ENCODE peak calls at places on chromosomes 3 and 15, in nine cellular contexts. One of them, this sample, is unnamed.

GRCh38 chr3:156317457-156317856 is 197.1 kb downstream of the KCNAB1 start:
- DNase-seq in transverse colon: no peak
- DNase-seq in body of pancreas: no peak
- DNase-seq in right atrium auricular region: no peak
- DNase-seq in neuronal stem cell: no peak
- DNase-seq in IMR-90: peak
- DNase-seq in AG04450: no peak
- DNase-seq in pancreas: no peak
- DNase-seq in A673: peak
- DNase-seq in this sample: no peak

GRCh38 chr3:41164776-41165175 is 34.5 kb upstream of the CTNNB1 start:
- DNase-seq in transverse colon: no peak
- DNase-seq in body of pancreas: no peak
- DNase-seq in right atrium auricular region: no peak
- DNase-seq in neuronal stem cell: no peak
- DNase-seq in IMR-90: no peak
- DNase-seq in AG04450: no peak
- DNase-seq in pancreas: no peak
- DNase-seq in A673: no peak
- DNase-seq in this sample: no peak

GRCh38 chr15:54504695-54505094 is 526.5 kb downstream of the UNC13C start:
- DNase-seq in transverse colon: no peak
- DNase-seq in body of pancreas: no peak
- DNase-seq in right atrium auricular region: no peak
- DNase-seq in neuronal stem cell: no peak
- DNase-seq in IMR-90: no peak
- DNase-seq in AG04450: no peak
- DNase-seq in pancreas: no peak
- DNase-seq in A673: no peak
- DNase-seq in this sample: no peak

GRCh38 chr3:61649381-61650170 is 88.2 kb downstream of the PTPRG start:
- DNase-seq in transverse colon: no peak
- DNase-seq in body of pancreas: no peak
- DNase-seq in right atrium auricular region: no peak
- DNase-seq in neuronal stem cell: no peak
- DNase-seq in IMR-90: no peak
- DNase-seq in AG04450: no peak
- DNase-seq in pancreas: no peak
- DNase-seq in A673: peak
- DNase-seq in this sample: no peak

GRCh38 chr3:81352867-81353266 is 408.6 kb downstream of the GBE1 start:
- DNase-seq in transverse colon: no peak
- DNase-seq in body of pancreas: no peak
- DNase-seq in right atrium auricular region: no peak
- DNase-seq in neuronal stem cell: no peak
- DNase-seq in IMR-90: peak
- DNase-seq in AG04450: no peak
- DNase-seq in pancreas: no peak
- DNase-seq in A673: peak
- DNase-seq in this sample: no peak

GRCh38 chr3:66083961-66084270 is 45.2 kb upstream of the MAGI1 start:
- DNase-seq in transverse colon: no peak
- DNase-seq in body of pancreas: no peak
- DNase-seq in right atrium auricular region: no peak
- DNase-seq in neuronal stem cell: no peak
- DNase-seq in IMR-90: no peak
- DNase-seq in AG04450: no peak
- DNase-seq in pancreas: no peak
- DNase-seq in A673: no peak
- DNase-seq in this sample: no peak

GRCh38 chr15:31302778-31303433 is 23.7 kb upstream of the KLF13 start:
- DNase-seq in transverse colon: no peak
- DNase-seq in body of pancreas: no peak
- DNase-seq in right atrium auricular region: no peak
- DNase-seq in neuronal stem cell: no peak
- DNase-seq in IMR-90: no peak
- DNase-seq in AG04450: no peak
- DNase-seq in pancreas: no peak
- DNase-seq in A673: no peak
- DNase-seq in this sample: no peak

GRCh38 chr15:72342385-72342784 is 22.4 kb upstream of the CELF6 start:
- DNase-seq in transverse colon: peak
- DNase-seq in body of pancreas: no peak
- DNase-seq in right atrium auricular region: no peak
- DNase-seq in neuronal stem cell: no peak
- DNase-seq in IMR-90: peak
- DNase-seq in AG04450: no peak
- DNase-seq in pancreas: no peak
- DNase-seq in A673: peak
- DNase-seq in this sample: no peak

GRCh38 chr15:50390549-50391264 is 33.5 kb upstream of the USP8 start:
- DNase-seq in transverse colon: no peak
- DNase-seq in body of pancreas: no peak
- DNase-seq in right atrium auricular region: no peak
- DNase-seq in neuronal stem cell: no peak
- DNase-seq in IMR-90: no peak
- DNase-seq in AG04450: no peak
- DNase-seq in pancreas: no peak
- DNase-seq in A673: no peak
- DNase-seq in this sample: no peak

GRCh38 chr3:129343643-129344360 is 65.1 kb downstream of the HMCES start:
- DNase-seq in transverse colon: peak
- DNase-seq in body of pancreas: peak
- DNase-seq in right atrium auricular region: no peak
- DNase-seq in neuronal stem cell: peak
- DNase-seq in IMR-90: no peak
- DNase-seq in AG04450: no peak
- DNase-seq in pancreas: peak
- DNase-seq in A673: peak
- DNase-seq in this sample: no peak

GRCh38 chr3:151795276-151795675 is 18.6 kb upstream of the AADAC start:
- DNase-seq in transverse colon: no peak
- DNase-seq in body of pancreas: no peak
- DNase-seq in right atrium auricular region: no peak
- DNase-seq in neuronal stem cell: no peak
- DNase-seq in IMR-90: peak
- DNase-seq in AG04450: peak
- DNase-seq in pancreas: no peak
- DNase-seq in A673: peak
- DNase-seq in this sample: no peak

GRCh38 chr3:52931328-52931727 is 34.0 kb upstream of the STIMATE start:
- DNase-seq in transverse colon: no peak
- DNase-seq in body of pancreas: no peak
- DNase-seq in right atrium auricular region: no peak
- DNase-seq in neuronal stem cell: no peak
- DNase-seq in IMR-90: no peak
- DNase-seq in AG04450: no peak
- DNase-seq in pancreas: no peak
- DNase-seq in A673: no peak
- DNase-seq in this sample: no peak

GRCh38 chr3:183161552-183162345 is 785 bp downstream of the LAMP3 start:
- DNase-seq in transverse colon: no peak
- DNase-seq in body of pancreas: no peak
- DNase-seq in right atrium auricular region: no peak
- DNase-seq in neuronal stem cell: no peak
- DNase-seq in IMR-90: no peak
- DNase-seq in AG04450: no peak
- DNase-seq in pancreas: no peak
- DNase-seq in A673: no peak
- DNase-seq in this sample: no peak

GRCh38 chr15:71093089-71094024 is 21.9 kb upstream of the THSD4 start:
- DNase-seq in transverse colon: peak
- DNase-seq in body of pancreas: peak
- DNase-seq in right atrium auricular region: no peak
- DNase-seq in neuronal stem cell: no peak
- DNase-seq in IMR-90: peak
- DNase-seq in AG04450: no peak
- DNase-seq in pancreas: no peak
- DNase-seq in A673: no peak
- DNase-seq in this sample: no peak

GRCh38 chr3:184741259-184741556 is 29.3 kb upstream of the MAGEF1 start:
- DNase-seq in transverse colon: no peak
- DNase-seq in body of pancreas: peak
- DNase-seq in right atrium auricular region: no peak
- DNase-seq in neuronal stem cell: no peak
- DNase-seq in IMR-90: no peak
- DNase-seq in AG04450: no peak
- DNase-seq in pancreas: no peak
- DNase-seq in A673: no peak
- DNase-seq in this sample: no peak

GRCh38 chr3:140068512-140068911 is 133.5 kb downstream of the CLSTN2 start:
- DNase-seq in transverse colon: no peak
- DNase-seq in body of pancreas: no peak
- DNase-seq in right atrium auricular region: no peak
- DNase-seq in neuronal stem cell: no peak
- DNase-seq in IMR-90: no peak
- DNase-seq in AG04450: no peak
- DNase-seq in pancreas: no peak
- DNase-seq in A673: no peak
- DNase-seq in this sample: no peak

GRCh38 chr15:78644979-78645378 is 4.0 kb upstream of the CHRNB4 start:
- DNase-seq in transverse colon: no peak
- DNase-seq in body of pancreas: no peak
- DNase-seq in right atrium auricular region: no peak
- DNase-seq in neuronal stem cell: no peak
- DNase-seq in IMR-90: no peak
- DNase-seq in AG04450: no peak
- DNase-seq in pancreas: no peak
- DNase-seq in A673: no peak
- DNase-seq in this sample: no peak

GRCh38 chr3:181691951-181692849 is 19.5 kb upstream of the SOX2 start:
- DNase-seq in transverse colon: no peak
- DNase-seq in body of pancreas: no peak
- DNase-seq in right atrium auricular region: no peak
- DNase-seq in neuronal stem cell: no peak
- DNase-seq in IMR-90: no peak
- DNase-seq in AG04450: no peak
- DNase-seq in pancreas: no peak
- DNase-seq in A673: no peak
- DNase-seq in this sample: no peak

DNA sequence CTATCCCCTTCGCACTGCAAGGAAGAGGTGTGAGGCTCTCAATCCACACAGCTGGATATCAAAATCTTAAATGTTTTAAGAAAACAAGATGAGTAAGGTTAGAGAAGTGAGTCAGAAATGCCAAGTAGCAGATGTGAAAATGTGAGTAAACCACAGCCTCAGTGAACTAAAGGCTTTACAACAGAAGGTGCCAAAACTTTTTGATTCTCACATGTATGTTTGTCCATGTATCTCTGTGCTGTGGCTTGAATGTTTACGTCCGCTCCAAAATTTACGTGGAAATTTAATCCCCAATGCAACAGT is 126.8 kb upstream of the PFN2 start:
- DNase-seq in transverse colon: no peak
- DNase-seq in body of pancreas: no peak
- DNase-seq in right atrium auricular region: no peak
- DNase-seq in neuronal stem cell: no peak
- DNase-seq in IMR-90: peak
- DNase-seq in AG04450: no peak
- DNase-seq in pancreas: no peak
- DNase-seq in A673: no peak
- DNase-seq in this sample: no peak
- H3K27ac ChIP-seq in transverse colon: no peak
- H3K27ac ChIP-seq in body of pancreas: no peak
- H3K27ac ChIP-seq in right atrium auricular region: no peak
- H3K27ac ChIP-seq in neuronal stem cell: no peak
- H3K27ac ChIP-seq in IMR-90: no peak
- H3K27ac ChIP-seq in AG04450: no peak
- H3K27ac ChIP-seq in pancreas: no peak
- H3K27ac ChIP-seq in A673: no peak
- H3K27ac ChIP-seq in this sample: no peak

DNA sequence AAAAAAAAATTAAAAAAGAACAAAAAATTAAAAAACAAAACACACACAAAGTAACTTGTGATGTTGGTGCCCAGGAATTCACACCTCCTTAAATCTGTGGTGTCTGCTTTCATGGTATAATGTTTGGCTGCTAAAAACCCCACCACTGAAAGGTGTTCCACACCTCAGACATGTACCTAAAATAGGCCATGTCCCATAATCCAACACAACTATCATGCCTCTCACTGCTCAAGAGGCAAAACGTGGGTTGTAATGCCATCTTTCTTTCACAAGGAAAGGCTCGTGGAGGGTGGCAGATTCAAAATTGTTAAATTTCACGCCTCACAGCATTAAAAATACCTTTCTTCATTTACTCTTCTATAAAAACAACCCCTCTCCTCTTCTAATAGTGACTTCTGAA is 29.5 kb downstream of the MKRN2 start:
- DNase-seq in transverse colon: no peak
- DNase-seq in body of pancreas: no peak
- DNase-seq in right atrium auricular region: no peak
- DNase-seq in neuronal stem cell: no peak
- DNase-seq in IMR-90: no peak
- DNase-seq in AG04450: no peak
- DNase-seq in pancreas: no peak
- DNase-seq in A673: no peak
- DNase-seq in this sample: no peak
- H3K27ac ChIP-seq in transverse colon: no peak
- H3K27ac ChIP-seq in body of pancreas: no peak
- H3K27ac ChIP-seq in right atrium auricular region: peak
- H3K27ac ChIP-seq in neuronal stem cell: no peak
- H3K27ac ChIP-seq in IMR-90: no peak
- H3K27ac ChIP-seq in AG04450: no peak
- H3K27ac ChIP-seq in pancreas: no peak
- H3K27ac ChIP-seq in A673: no peak
- H3K27ac ChIP-seq in this sample: no peak

DNA sequence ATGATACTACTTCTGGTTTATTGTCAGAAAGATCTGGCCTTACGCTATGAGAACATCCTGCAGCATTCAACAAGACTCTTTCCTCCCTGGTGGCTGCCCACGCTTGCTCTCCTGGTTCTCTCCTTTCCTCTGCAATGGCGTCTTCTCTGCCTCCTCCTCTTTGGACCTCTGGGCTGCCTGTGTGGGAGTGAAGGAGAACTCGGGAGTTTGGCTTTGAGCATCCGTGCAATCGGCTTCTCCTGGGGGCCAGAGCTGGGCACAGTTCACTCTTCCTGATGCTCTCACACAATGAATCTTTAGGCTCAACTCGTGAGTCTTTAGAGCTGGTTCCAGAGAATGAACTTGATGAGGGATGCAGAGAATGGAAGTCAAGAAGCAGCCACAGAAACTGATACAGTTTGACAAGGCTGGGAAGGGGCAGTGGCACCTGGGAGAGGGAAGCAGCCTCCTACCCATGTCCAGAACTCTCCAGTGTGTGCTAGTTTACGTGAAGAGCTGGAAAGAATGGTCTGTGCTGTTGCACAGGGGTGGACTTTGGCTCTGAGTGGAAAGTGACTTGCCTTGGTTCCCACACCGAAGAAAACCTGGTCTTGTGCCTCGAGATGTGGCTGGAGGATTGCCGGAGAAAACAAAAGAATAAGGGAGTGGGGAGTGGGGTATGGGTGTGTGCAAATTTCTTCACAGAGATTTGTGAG is 37.9 kb downstream of the RPLP1 start:
- DNase-seq in transverse colon: no peak
- DNase-seq in body of pancreas: no peak
- DNase-seq in right atrium auricular region: peak
- DNase-seq in neuronal stem cell: no peak
- DNase-seq in IMR-90: no peak
- DNase-seq in AG04450: no peak
- DNase-seq in pancreas: no peak
- DNase-seq in A673: no peak
- DNase-seq in this sample: no peak
- H3K27ac ChIP-seq in transverse colon: peak
- H3K27ac ChIP-seq in body of pancreas: peak
- H3K27ac ChIP-seq in right atrium auricular region: no peak
- H3K27ac ChIP-seq in neuronal stem cell: no peak
- H3K27ac ChIP-seq in IMR-90: no peak
- H3K27ac ChIP-seq in AG04450: no peak
- H3K27ac ChIP-seq in pancreas: no peak
- H3K27ac ChIP-seq in A673: no peak
- H3K27ac ChIP-seq in this sample: no peak

GRCh38 chr3:141080407-141080806 is 29.3 kb downstream of the SPSB4 start:
- DNase-seq in transverse colon: no peak
- DNase-seq in body of pancreas: no peak
- DNase-seq in right atrium auricular region: no peak
- DNase-seq in neuronal stem cell: no peak
- DNase-seq in IMR-90: no peak
- DNase-seq in AG04450: no peak
- DNase-seq in pancreas: no peak
- DNase-seq in A673: no peak
- DNase-seq in this sample: no peak
- H3K27ac ChIP-seq in transverse colon: no peak
- H3K27ac ChIP-seq in body of pancreas: no peak
- H3K27ac ChIP-seq in right atrium auricular region: no peak
- H3K27ac ChIP-seq in neuronal stem cell: no peak
- H3K27ac ChIP-seq in IMR-90: no peak
- H3K27ac ChIP-seq in AG04450: no peak
- H3K27ac ChIP-seq in pancreas: no peak
- H3K27ac ChIP-seq in A673: no peak
- H3K27ac ChIP-seq in this sample: no peak

This sample was measured in esophagus squamous epithelium.